ENCODE peak calls at places on chromosomes 5 and 9, in five cellular contexts. One of them, this sample, is unnamed.

GRCh38 chr9:83266618-83267543 is 203.9 kb upstream of the RASEF start:
- DNase-seq in lower leg skin: no peak
- DNase-seq in PC-3: peak; percentile 48
- DNase-seq in cerebellar cortex: no peak
- DNase-seq in T-cell: no peak
- DNase-seq in this sample: peak; percentile 88

GRCh38 chr5:138033916-138034315 is 1.0 kb upstream of the FAM13B start:
- DNase-seq in lower leg skin: no peak
- DNase-seq in PC-3: peak; percentile 45
- DNase-seq in cerebellar cortex: no peak
- DNase-seq in T-cell: no peak
- DNase-seq in this sample: no peak

GRCh38 chr5:85049020-85049419 is 664.3 kb upstream of the EDIL3 start:
- DNase-seq in lower leg skin: no peak
- DNase-seq in PC-3: peak; percentile 77
- DNase-seq in cerebellar cortex: peak; percentile 5
- DNase-seq in T-cell: no peak
- DNase-seq in this sample: peak; percentile 55

GRCh38 chr5:135220394-135221186 is 178.4 kb downstream of the MACROH2A1 start:
- DNase-seq in lower leg skin: peak; percentile 11
- DNase-seq in PC-3: no peak
- DNase-seq in cerebellar cortex: no peak
- DNase-seq in T-cell: no peak
- DNase-seq in this sample: no peak

GRCh38 chr9:128526729-128527128 is 22.2 kb downstream of the GLE1 start:
- DNase-seq in lower leg skin: no peak
- DNase-seq in PC-3: no peak
- DNase-seq in cerebellar cortex: no peak
- DNase-seq in T-cell: no peak
- DNase-seq in this sample: no peak

GRCh38 chr9:91301161-91301560 is 60.6 kb downstream of the AUH start:
- DNase-seq in lower leg skin: no peak
- DNase-seq in PC-3: peak; percentile 35
- DNase-seq in cerebellar cortex: no peak
- DNase-seq in T-cell: no peak
- DNase-seq in this sample: no peak

GRCh38 chr5:179839328-179840256 is 18.9 kb downstream of the SQSTM1 start:
- DNase-seq in lower leg skin: no peak
- DNase-seq in PC-3: no peak
- DNase-seq in cerebellar cortex: no peak
- DNase-seq in T-cell: no peak
- DNase-seq in this sample: no peak

GRCh38 chr9:22528485-22528884 is 81.9 kb downstream of the DMRTA1 start:
- DNase-seq in lower leg skin: no peak
- DNase-seq in PC-3: peak; percentile 53
- DNase-seq in cerebellar cortex: no peak
- DNase-seq in T-cell: no peak
- DNase-seq in this sample: peak; percentile 9

GRCh38 chr9:97633859-97634485 is 351 bp downstream of the NCBP1 start:
- DNase-seq in lower leg skin: no peak
- DNase-seq in PC-3: peak; percentile 6
- DNase-seq in cerebellar cortex: no peak
- DNase-seq in T-cell: no peak
- DNase-seq in this sample: no peak

This sample was measured in cardiac muscle cell.